ENCODE peak calls at places on chromosomes 11 and 22, in five cellular contexts. N is mesendoderm, M is pancreas, Q is tibial nerve, X is EL. H is an unnamed sample.
A peak's percentile ranks its signal among the peaks of the same experiment; 100 is the strongest.

GRCh38 chr11:381501-382072 is 12.3 kb downstream of the B4GALNT4 start:
- DNase-seq in M (peak; percentile 54), Q (no peak), N (no peak), X (no peak), H (no peak)

GRCh38 chr22:49956914-49957825 is 3.4 kb upstream of the PIM3 start:
- DNase-seq in Q (no peak), N (no peak), M (peak; percentile 59), X (no peak), H (no peak)

GRCh38 chr11:76626921-76627391 is 43.6 kb downstream of the LRRC32 start:
- DNase-seq in X (peak; percentile 76), Q (no peak), M (no peak), N (no peak), H (no peak)

GRCh38 chr22:37098976-37099577 is 10.4 kb downstream of the TMPRSS6 start:
- DNase-seq in M (no peak), Q (no peak), N (peak; percentile 52), X (no peak), H (no peak)

GRCh38 chr11:42315267-42315666 is 855.8 kb upstream of the LRRC4C start:
- DNase-seq in X (no peak), M (no peak), Q (no peak), N (no peak), H (peak; percentile 0)

GRCh38 chr11:14587203-14587602 is 56.4 kb upstream of the PDE3B start:
- DNase-seq in X (no peak), N (no peak), M (no peak), Q (no peak), H (no peak)

GRCh38 chr11:12155696-12156095 is 45.3 kb downstream of the MICAL2 start:
- DNase-seq in N (no peak), M (no peak), X (no peak), Q (no peak), H (no peak)

GRCh38 chr11:118924591-118925585 is 838 bp downstream of the BCL9L start:
- DNase-seq in N (peak; percentile 78), X (peak; percentile 47), M (peak; percentile 77), Q (no peak), H (peak; percentile 38)

GRCh38 chr11:48172818-48173609 is 43.6 kb upstream of the OR4B1 start:
- DNase-seq in Q (peak; percentile 59), X (peak; percentile 53), N (peak; percentile 82), M (peak; percentile 83), H (peak; percentile 58)

GRCh38 chr22:19761500-19762314 is 1.1 kb downstream of the TBX1 start:
- DNase-seq in X (no peak), N (peak; percentile 65), M (no peak), Q (no peak), H (peak; percentile 68)

GRCh38 chr22:19941365-19942070 is at the start of the genes COMT and TXNRD2:
- DNase-seq in X (peak; percentile 73), M (peak; percentile 88), Q (peak; percentile 41), N (peak; percentile 26), H (peak; percentile 57)

GRCh38 chr22:30841264-30841663 is 127.3 kb downstream of the MORC2 start:
- DNase-seq in N (no peak), X (peak; percentile 35), M (no peak), Q (no peak), H (peak; percentile 99)

GRCh38 chr11:5631969-5632635 is 7.3 kb downstream of the TRIM34 start:
- DNase-seq in X (no peak), M (no peak), Q (no peak), N (no peak), H (no peak)

GRCh38 chr11:124873980-124874379 is 8.7 kb downstream of the ROBO3 start:
- DNase-seq in Q (no peak), X (no peak), M (peak; percentile 18), N (no peak), H (no peak)

GRCh38 chr11:61717286-61718033 is 35.0 kb upstream of the MYRF start:
- DNase-seq in Q (no peak), M (no peak), X (no peak), N (no peak), H (no peak)

GRCh38 chr11:126712017-126712625 is 288.4 kb downstream of the KIRREL3 start:
- DNase-seq in X (no peak), N (no peak), M (no peak), Q (no peak), H (no peak)

GRCh38 chr11:45754261-45754709 is 50.7 kb upstream of the SLC35C1 start:
- DNase-seq in N (peak; percentile 89), X (no peak), Q (no peak), M (no peak), H (no peak)

GRCh38 chr22:35553341-35553740 is 12.7 kb downstream of the RASD2 start:
- DNase-seq in M (no peak), Q (no peak), N (no peak), X (no peak), H (no peak)

GRCh38 chr22:22884888-22885840 is 2.5 kb upstream of the IGLL5 start:
- DNase-seq in N (no peak), M (no peak), Q (no peak), X (no peak), H (no peak)

GRCh38 chr11:86255896-86256295 is 11.3 kb downstream of the EED start:
- DNase-seq in X (no peak), Q (no peak), M (no peak), N (no peak), H (no peak)

GRCh38 chr11:33135768-33136443 is 25.4 kb downstream of the CSTF3 start:
- DNase-seq in Q (no peak), X (no peak), M (no peak), N (no peak), H (no peak)

GRCh38 chr22:43244385-43244784 is 57.5 kb upstream of the TTLL12 start:
- DNase-seq in N (no peak), X (no peak), Q (no peak), M (no peak), H (no peak)

GRCh38 chr11:133406493-133406892 is 125.8 kb downstream of the OPCML start:
- DNase-seq in N (no peak), Q (no peak), X (no peak), M (no peak), H (no peak)

GRCh38 chr11:8604078-8604723 is 10.2 kb upstream of the STK33 start:
- DNase-seq in Q (peak; percentile 51), N (peak; percentile 75), M (peak; percentile 69), X (peak; percentile 100), H (peak; percentile 100)

GRCh38 chr22:23237841-23238240 is 57.5 kb downstream of the BCR start:
- DNase-seq in N (no peak), M (no peak), X (no peak), Q (no peak), H (no peak)

GRCh38 chr22:26718905-26719304 is 61.5 kb downstream of the MIAT start:
- DNase-seq in M (no peak), Q (no peak), N (no peak), X (peak; percentile 98), H (peak; percentile 6)

GRCh38 chr11:131465746-131466145 is 95.3 kb downstream of the NTM start:
- DNase-seq in N (peak; percentile 95), X (no peak), M (no peak), Q (no peak), H (no peak)

GRCh38 chr11:13009476-13009920 is 382 bp downstream of the RASSF10 start:
- DNase-seq in M (no peak), N (no peak), Q (no peak), X (no peak), H (peak; percentile 40)

GRCh38 chr22:30021881-30022619 is 58.2 kb upstream of the HORMAD2 start:
- DNase-seq in Q (no peak), M (no peak), N (no peak), X (no peak), H (no peak)

GRCh38 chr11:112134473-112134872 is 29.4 kb downstream of the IL18 start:
- DNase-seq in N (no peak), M (no peak), X (no peak), Q (no peak), H (no peak)

GRCh38 chr11:117953029-117953671 is 23.9 kb upstream of the TMPRSS13 start:
- DNase-seq in N (no peak), X (no peak), Q (no peak), M (no peak), H (no peak)

GRCh38 chr11:78149646-78150045 is 10.2 kb upstream of the ALG8 start:
- DNase-seq in X (peak; percentile 51), M (no peak), Q (peak; percentile 43), N (no peak), H (peak; percentile 88)

GRCh38 chr11:131868769-131869482 is 498.5 kb downstream of the NTM start:
- DNase-seq in X (no peak), Q (no peak), M (no peak), N (peak; percentile 42), H (peak; percentile 53)

GRCh38 chr11:28877366-28877765 is 769.2 kb downstream of the METTL15 start:
- DNase-seq in N (no peak), M (no peak), Q (no peak), X (peak; percentile 23), H (peak; percentile 38)

GRCh38 chr11:43797866-43798265 is 82.8 kb upstream of the ALKBH3 start:
- DNase-seq in M (no peak), N (no peak), X (no peak), Q (no peak), H (no peak)

GRCh38 chr11:8056810-8057463 is 24.1 kb upstream of the TUB start:
- DNase-seq in Q (peak; percentile 83), N (no peak), M (peak; percentile 21), X (peak; percentile 36), H (peak; percentile 52)

GRCh38 chr11:33735426-33736147 is 636 bp downstream of the CD59 start:
- DNase-seq in Q (peak; percentile 29), N (peak; percentile 57), M (peak; percentile 65), X (peak; percentile 50), H (peak; percentile 56)